ENCODE peak calls at places on chromosome 11, in seven cellular contexts. T is stimulated activated effector memory CD8-positive, alpha-beta T cell treated with anti-CD3 and anti-CD28 coated beads, Interleukin-12 subunit alpha, Interleukin-12 subunit beta, amount 100 ng/mL, for 72 hours; P is tibial artery; F is nucleus accumbens; V is RPMI8226; M is MV-4-11; N is NCI-H2081. L is an unnamed sample.

GRCh38 chr11:93585758-93586157 is 42.6 kb upstream of the SMCO4 start:
- DNase-seq in P (no peak), F (no peak), V (no peak), T (no peak), N (no peak), M (no peak), L (no peak)

GRCh38 chr11:117002639-117003305 is 95.5 kb downstream of the SIK3 start:
- DNase-seq in V (no peak), T (peak; percentile 75), M (no peak), F (no peak), N (no peak), P (no peak), L (no peak)

GRCh38 chr11:78902771-78903507 is 328.3 kb upstream of the NARS2 start:
- DNase-seq in P (no peak), V (no peak), T (no peak), M (no peak), N (no peak), F (no peak), L (no peak)

GRCh38 chr11:104526006-104526405 is 362.1 kb upstream of the PDGFD start:
- DNase-seq in N (no peak), M (no peak), F (no peak), T (no peak), V (no peak), P (no peak), L (no peak)

GRCh38 chr11:65615950-65616574 is 486 bp downstream of the PCNX3 start:
- DNase-seq in N (no peak), T (no peak), V (peak; percentile 74), M (no peak), F (peak; percentile 55), P (peak; percentile 84), L (peak; percentile 76)

GRCh38 chr11:134398079-134398444 is 14.0 kb downstream of the B3GAT1 start:
- DNase-seq in M (no peak), V (no peak), N (no peak), P (no peak), F (peak; percentile 80), T (no peak), L (no peak)

GRCh38 chr11:42526366-42526765 is 785.4 kb upstream of the API5 start:
- DNase-seq in V (no peak), P (no peak), F (peak; percentile 26), M (no peak), N (no peak), T (no peak), L (no peak)

GRCh38 chr11:105670811-105671210 is 60.9 kb downstream of the GRIA4 start:
- DNase-seq in V (peak; percentile 41), F (no peak), P (no peak), T (no peak), M (peak; percentile 33), N (no peak), L (no peak)

GRCh38 chr11:61567286-61568061 is 13.4 kb downstream of the SYT7 start:
- DNase-seq in P (no peak), N (no peak), M (peak; percentile 55), F (peak; percentile 43), T (peak; percentile 79), V (peak; percentile 94), L (peak; percentile 58)

GRCh38 chr11:44752727-44753126 is 26.0 kb downstream of the TSPAN18 start:
- DNase-seq in N (no peak), M (no peak), V (no peak), F (no peak), T (no peak), P (no peak), L (no peak)

GRCh38 chr11:116636341-116636968 is 136.3 kb downstream of the BUD13 start:
- DNase-seq in N (peak; percentile 48), M (no peak), V (no peak), P (no peak), F (no peak), T (no peak), L (no peak)

GRCh38 chr11:14644396-14645246 is 1.0 kb downstream of the PDE3B start:
- DNase-seq in P (peak; percentile 67), F (peak; percentile 47), N (peak; percentile 39), M (peak; percentile 20), T (peak; percentile 76), V (peak; percentile 34), L (peak; percentile 47)

GRCh38 chr11:28674432-28675076 is 566.4 kb downstream of the METTL15 start:
- DNase-seq in T (no peak), M (no peak), V (peak; percentile 3), F (no peak), P (no peak), N (no peak), L (no peak)

GRCh38 chr11:6438979-6439571 is 1.7 kb downstream of the HPX start:
- DNase-seq in P (no peak), V (peak; percentile 61), T (no peak), N (peak; percentile 66), F (peak; percentile 13), M (peak; percentile 81), L (peak; percentile 63)

GRCh38 chr11:100984668-100985067 is 144.9 kb downstream of the PGR start:
- DNase-seq in N (no peak), P (no peak), M (no peak), V (peak; percentile 39), T (no peak), F (no peak), L (no peak)

GRCh38 chr11:79794057-79794456 is 353.2 kb upstream of the TENM4 start:
- DNase-seq in T (no peak), N (no peak), M (no peak), P (no peak), F (no peak), V (no peak), L (no peak)

GRCh38 chr11:41461057-41461681 is 1.7 kb upstream of the LRRC4C start:
- DNase-seq in V (peak; percentile 18), P (no peak), F (no peak), M (no peak), N (peak; percentile 31), T (no peak), L (peak; percentile 13)

GRCh38 chr11:129992161-129992944 is 10.3 kb downstream of the PRDM10 start:
- DNase-seq in N (peak; percentile 84), P (no peak), F (no peak), V (peak; percentile 45), T (no peak), M (peak; percentile 35), L (no peak)

GRCh38 chr11:118010738-118011461 is 24.7 kb downstream of the IL10RA start:
- DNase-seq in V (peak; percentile 98), T (peak; percentile 45), M (peak; percentile 92), P (peak; percentile 81), N (no peak), F (no peak), L (no peak)